ENCODE peak calls at places on chromosome X, in nine cellular contexts. U is pancreas, J is spleen, F is transverse colon, E is ascending aorta, C is GM23338, Y is A549, K is mammary epithelial cell, Z is MM.1S. A is an unnamed sample. For H3K4me1, the result is how much of the 10 kb centered on the place peaks cover.

GRCh38 chrX:132491191-132491590 is 2.4 kb upstream of the MBNL3 start:
- DNase-seq in U (peak), J (no peak), F (peak), E (no peak), C (peak), Y (peak), K (peak), Z (peak), A (no peak)

GRCh38 chrX:1239681-1240142 is 27.3 kb upstream of the CRLF2 start:
- DNase-seq in U (peak), J (peak), F (peak), E (peak), C (no peak), Y (no peak), K (no peak), Z (no peak), A (peak)

GRCh38 chrX:115595049-115595448 is 34.1 kb downstream of the PLS3 start:
- DNase-seq in U (no peak), J (no peak), F (no peak), E (no peak), C (no peak), Y (no peak), K (peak), Z (no peak), A (no peak)

GRCh38 chrX:107485019-107485418 is 35.6 kb downstream of the FRMPD3 start:
- DNase-seq in U (no peak), J (no peak), F (no peak), E (no peak), C (no peak), Y (no peak), K (no peak), Z (no peak), A (no peak)

GRCh38 chrX:20594985-20595384 is 328.3 kb upstream of the RPS6KA3 start:
- DNase-seq in U (no peak), J (no peak), F (no peak), E (no peak), C (peak), Y (peak), K (no peak), Z (no peak), A (no peak)

GRCh38 chrX:40299028-40299479 is 201.3 kb upstream of the BCOR start:
- DNase-seq in U (no peak), J (no peak), F (no peak), E (no peak), C (peak), Y (no peak), K (no peak), Z (no peak), A (no peak)

GRCh38 chrX:103503853-103504207 is 15.5 kb downstream of the RAB40A start:
- DNase-seq in U (no peak), J (no peak), F (no peak), E (no peak), C (no peak), Y (no peak), K (no peak), Z (no peak), A (no peak)

GRCh38 chrX:51876441-51876840 is 17.0 kb upstream of the MAGED1 start:
- DNase-seq in U (no peak), J (no peak), F (no peak), E (no peak), C (no peak), Y (no peak), K (no peak), Z (no peak), A (no peak)

GRCh38 chrX:97740044-97740443 is 856.3 kb downstream of the RPA4 start:
- DNase-seq in U (no peak), J (no peak), F (no peak), E (no peak), C (no peak), Y (no peak), K (peak), Z (no peak), A (no peak)

GRCh38 chrX:73647632-73648322 is 84.8 kb downstream of the CHIC1 start:
- DNase-seq in U (no peak), J (no peak), F (no peak), E (no peak), C (no peak), Y (no peak), K (no peak), Z (no peak), A (no peak)

GRCh38 chrX:74613350-74614192 is 853 bp downstream of the RLIM start:
- DNase-seq in U (peak), J (no peak), F (peak), E (no peak), C (peak), Y (peak), K (peak), Z (no peak), A (no peak)

GRCh38 chrX:23003121-23003520 is 3.4 kb downstream of the DDX53 start:
- DNase-seq in U (no peak), J (no peak), F (no peak), E (no peak), C (no peak), Y (no peak), K (no peak), Z (no peak), A (no peak)

GRCh38 chrX:37846141-37846540 is 1.2 kb downstream of the DYNLT3 start:
- DNase-seq in U (no peak), J (no peak), F (no peak), E (no peak), C (no peak), Y (no peak), K (peak), Z (no peak), A (no peak)

GRCh38 chrX:317424-318067 is 1.1 kb downstream of the GTPBP6 start:
- DNase-seq in U (no peak), J (no peak), F (no peak), E (no peak), C (no peak), Y (no peak), K (no peak), Z (no peak), A (no peak)

GRCh38 chrX:2445662-2446623 is 54.8 kb downstream of the DHRSX start:
- DNase-seq in U (no peak), J (peak), F (no peak), E (no peak), C (peak), Y (peak), K (no peak), Z (no peak), A (no peak)

GRCh38 chrX:54921427-54922021 is 900 bp downstream of the TRO start:
- DNase-seq in U (peak), J (no peak), F (peak), E (no peak), C (peak), Y (no peak), K (no peak), Z (peak), A (no peak)

GRCh38 chrX:152635941-152636340 is 1.8 kb upstream of the GABRQ start:
- DNase-seq in U (peak), J (no peak), F (peak), E (no peak), C (peak), Y (peak), K (peak), Z (peak), A (no peak)

GRCh38 chrX:43809463-43809862 is 72.8 kb downstream of the MAOB start:
- DNase-seq in U (no peak), J (no peak), F (no peak), E (no peak), C (no peak), Y (no peak), K (no peak), Z (no peak), A (no peak)
- H3K4me3 ChIP-seq in U (no peak), J (no peak), F (no peak), E (no peak), C (no peak), Y (no peak), K (no peak), Z (no peak), A (no peak)

GRCh38 chrX:48919947-48920712 is 1.3 kb upstream of the PIM2 start:
- DNase-seq in U (no peak), J (no peak), F (no peak), E (no peak), C (no peak), Y (no peak), K (no peak), Z (no peak), A (no peak)

GRCh38 chrX:48919360-48919821 is 567 bp upstream of the PIM2 start:
- DNase-seq in U (no peak), J (no peak), F (no peak), E (no peak), C (peak), Y (no peak), K (no peak), Z (peak), A (no peak)

GRCh38 chrX:48918644-48919340 is at the start of gene PIM2:
- DNase-seq in U (peak), J (peak), F (peak), E (peak), C (peak), Y (peak), K (peak), Z (peak), A (peak)

GRCh38 chrX:48918303-48918643 is 551 bp downstream of the PIM2 start:
- DNase-seq in U (no peak), J (no peak), F (no peak), E (no peak), C (no peak), Y (no peak), K (no peak), Z (no peak), A (peak)

DNA sequence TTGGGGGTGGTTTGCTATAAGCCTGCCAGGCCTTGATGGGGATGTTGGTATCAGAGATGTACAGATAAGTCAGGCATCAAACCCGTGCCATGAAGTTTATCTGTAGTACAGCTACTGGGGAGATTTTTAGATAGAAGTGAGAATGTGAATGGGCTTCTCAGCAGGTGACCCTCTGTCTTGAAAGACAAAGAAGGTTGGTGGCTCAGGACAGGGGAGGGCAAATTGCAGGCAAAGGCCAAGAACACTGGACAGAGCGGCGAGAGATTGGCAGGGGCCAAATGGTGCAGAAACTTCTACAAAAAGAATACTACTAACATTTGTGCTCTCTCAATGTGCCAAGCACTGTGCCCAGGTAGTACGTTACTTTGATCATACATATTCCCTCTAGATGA is 1.9 kb upstream of the PIM2 start:
- DNase-seq in U (no peak), J (no peak), F (no peak), E (no peak), C (no peak), Y (no peak), K (no peak), Z (no peak), A (no peak)
- H3K4me1 ChIP-seq in U (under half), J (half or more), F (under half), E (under half), C (under half), Y (under half), K (under half), Z (under half), A (under half)

GRCh38 chrX:119406739-119407138 is 7.6 kb downstream of the SLC25A43 start:
- DNase-seq in U (no peak), J (no peak), F (no peak), E (no peak), C (no peak), Y (no peak), K (no peak), Z (no peak), A (no peak)
- TF ChIP-seq CTCF in U (no peak), J (no peak), F (no peak), E (no peak), C (no peak), Y (no peak), K (no peak), Z (no peak), A (no peak)

GRCh38 chrX:83501540-83501939 is 6.5 kb upstream of the POU3F4 start:
- DNase-seq in U (no peak), J (no peak), F (no peak), E (no peak), C (peak), Y (no peak), K (no peak), Z (no peak), A (no peak)

GRCh38 chrX:83495882-83496281 is 12.2 kb upstream of the POU3F4 start:
- DNase-seq in U (no peak), J (no peak), F (no peak), E (no peak), C (no peak), Y (no peak), K (no peak), Z (no peak), A (no peak)

GRCh38 chrX:83501003-83501402 is 7.1 kb upstream of the POU3F4 start:
- DNase-seq in U (no peak), J (no peak), F (no peak), E (no peak), C (no peak), Y (no peak), K (no peak), Z (no peak), A (no peak)
- H3K4me3 ChIP-seq in U (no peak), J (no peak), F (no peak), E (no peak), C (peak), Y (no peak), K (no peak), Z (no peak), A (no peak)

GRCh38 chrX:110363241-110363640 is 4.6 kb downstream of the RTL9 start:
- DNase-seq in U (no peak), J (no peak), F (no peak), E (no peak), C (no peak), Y (no peak), K (peak), Z (no peak), A (no peak)

GRCh38 chrX:110359273-110359672 is 625 bp downstream of the RTL9 start:
- DNase-seq in U (no peak), J (no peak), F (no peak), E (no peak), C (no peak), Y (no peak), K (no peak), Z (no peak), A (no peak)

GRCh38 chrX:110358548-110358947 is at the start of gene RTL9:
- DNase-seq in U (no peak), J (no peak), F (no peak), E (no peak), C (no peak), Y (no peak), K (no peak), Z (no peak), A (no peak)
- H3K4me1 ChIP-seq in U (under half), J (under half), F (under half), E (under half), C (under half), Y (under half), K (under half), Z (under half), A (under half)

GRCh38 chrX:110420771-110421498 is 62.3 kb downstream of the RTL9 start:
- DNase-seq in U (no peak), J (no peak), F (no peak), E (no peak), C (no peak), Y (peak), K (no peak), Z (peak), A (no peak)
- TF ChIP-seq CTCF in U (no peak), J (no peak), F (no peak), E (no peak), C (peak), Y (no peak), K (peak), Z (peak), A (no peak)

DNA sequence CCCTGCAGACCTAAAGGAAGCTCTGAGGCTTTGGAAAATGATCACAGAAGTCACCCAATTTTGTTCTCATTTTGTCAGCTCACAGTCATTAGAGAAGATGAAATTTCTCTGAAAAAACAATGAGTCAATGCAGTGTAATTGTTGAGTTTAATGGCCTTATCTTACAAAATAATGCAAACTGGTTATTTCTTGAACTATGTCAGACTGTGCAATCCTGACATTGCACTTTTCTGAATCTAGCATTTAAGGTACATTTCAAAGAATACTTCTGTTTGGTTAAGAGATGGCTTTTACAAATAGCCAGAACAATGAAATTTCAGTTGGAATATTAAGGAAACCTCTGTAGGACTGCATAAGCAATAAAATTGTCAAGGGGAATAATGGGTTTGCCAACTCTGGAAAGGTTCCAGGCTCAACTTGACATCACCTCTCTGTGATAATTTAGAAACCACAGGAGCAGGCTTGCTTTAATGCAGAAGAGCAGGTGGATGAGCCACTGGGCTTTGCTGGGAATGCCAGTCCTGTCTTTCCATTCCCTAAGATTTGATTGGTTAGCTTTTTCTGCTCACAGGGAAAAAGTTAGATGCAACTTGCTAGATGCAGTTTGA is 222.8 kb downstream of the FRMPD4 start:
- DNase-seq in U (no peak), J (no peak), F (no peak), E (no peak), C (no peak), Y (peak), K (peak), Z (no peak), A (no peak)
- H3K4me3 ChIP-seq in U (no peak), J (no peak), F (no peak), E (no peak), C (no peak), Y (no peak), K (no peak), Z (no peak), A (no peak)

DNA sequence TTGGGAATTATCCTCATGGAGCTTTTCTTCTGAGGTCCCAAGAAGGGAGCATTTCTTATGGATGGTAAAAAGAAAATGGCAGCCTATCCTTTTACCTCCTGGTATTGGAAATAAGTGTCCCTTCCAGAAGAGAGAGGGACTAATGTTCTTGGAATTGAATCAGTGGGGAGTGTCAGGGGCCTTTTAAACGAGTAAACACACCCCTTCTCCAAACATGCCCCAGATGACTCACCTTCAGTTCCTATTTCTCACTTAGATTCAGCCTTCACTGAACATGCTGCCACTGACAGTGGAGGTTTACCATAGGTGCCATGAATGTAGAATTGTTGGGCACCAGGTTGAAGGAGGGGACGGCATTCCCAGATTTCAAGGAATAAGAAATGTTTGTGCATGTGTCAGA is 19.0 kb downstream of the MAGEC2 start:
- DNase-seq in U (no peak), J (no peak), F (no peak), E (no peak), C (no peak), Y (no peak), K (no peak), Z (no peak), A (no peak)
- H3K4me1 ChIP-seq in U (under half), J (under half), F (under half), E (under half), C (under half), Y (under half), K (under half), Z (under half), A (under half)

GRCh38 chrX:47574609-47575325 is 7.5 kb upstream of the TIMP1 start:
- DNase-seq in U (no peak), J (no peak), F (no peak), E (no peak), C (peak), Y (no peak), K (no peak), Z (no peak), A (no peak)

GRCh38 chrX:47572773-47573333 is 9.4 kb upstream of the TIMP1 start:
- DNase-seq in U (no peak), J (no peak), F (no peak), E (no peak), C (no peak), Y (no peak), K (no peak), Z (no peak), A (no peak)

GRCh38 chrX:47574096-47574553 is 8.1 kb upstream of the TIMP1 start:
- DNase-seq in U (no peak), J (no peak), F (no peak), E (no peak), C (peak), Y (no peak), K (no peak), Z (no peak), A (no peak)

GRCh38 chrX:47571896-47572295 is 10.3 kb upstream of the TIMP1 start:
- DNase-seq in U (no peak), J (no peak), F (no peak), E (no peak), C (no peak), Y (no peak), K (no peak), Z (no peak), A (no peak)

DNA sequence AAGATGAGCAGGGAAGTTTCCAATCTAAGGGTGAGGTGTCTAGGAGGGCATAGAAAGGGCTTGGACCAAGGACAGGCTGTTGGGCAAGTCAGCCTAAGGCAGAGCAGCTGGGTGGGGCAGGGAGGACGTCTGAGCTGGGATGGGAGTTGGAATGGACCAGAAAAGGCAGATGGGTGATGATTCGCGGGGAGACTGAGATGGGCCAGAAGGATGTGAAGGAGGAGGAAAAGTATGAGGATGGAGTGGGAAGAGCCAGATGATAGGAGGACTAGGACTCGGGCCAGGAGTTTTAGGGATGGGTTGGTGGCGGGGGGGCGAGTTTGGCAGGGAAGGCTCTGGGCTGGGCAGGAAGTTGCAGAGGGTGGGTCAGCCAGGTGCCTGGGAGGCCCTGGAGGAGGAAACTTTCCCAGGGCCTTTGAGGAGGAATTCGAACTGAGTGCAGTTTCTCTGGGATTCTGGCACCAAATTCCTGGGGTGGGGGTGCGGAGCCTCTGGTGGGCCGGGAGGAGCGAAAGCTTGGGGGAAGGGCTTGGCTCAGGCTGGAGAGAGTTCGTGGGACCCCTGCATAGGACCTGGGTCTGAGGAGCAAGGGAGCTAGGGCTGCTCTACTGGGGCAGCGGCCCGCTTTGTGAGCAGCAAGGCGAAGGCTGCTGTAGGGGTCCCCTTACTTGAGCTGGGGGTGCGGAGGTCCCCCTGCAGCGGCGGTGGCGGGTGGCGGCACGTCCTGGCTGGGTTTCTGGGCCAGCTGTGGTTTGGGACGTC is 8.7 kb upstream of the TIMP1 start:
- DNase-seq in U (no peak), J (no peak), F (peak), E (peak), C (peak), Y (no peak), K (peak), Z (no peak), A (no peak)
- TF ChIP-seq CTCF in U (no peak), J (no peak), F (no peak), E (no peak), C (no peak), Y (no peak), K (no peak), Z (no peak), A (no peak)